ENCODE peak calls at places on chromosomes 13 and 19, in four cellular contexts. One of them, this sample, is unnamed.

GRCh38 chr13:30053904-30054303 is 203.5 kb upstream of the UBL3 start:
- DNase-seq in amniotic stem cell: no peak
- DNase-seq in left kidney: peak
- DNase-seq in stimulated activated CD4-positive, alpha-beta T cell treated with anti-CD3 and anti-CD28 coated beads, Interleukin-1b, Interleukin-23, amount 100 ng/mL, for 24 hours: no peak
- DNase-seq in this sample: no peak

GRCh38 chr13:114314074-114314912 is at the start of gene CHAMP1:
- DNase-seq in amniotic stem cell: peak
- DNase-seq in left kidney: peak
- DNase-seq in stimulated activated CD4-positive, alpha-beta T cell treated with anti-CD3 and anti-CD28 coated beads, Interleukin-1b, Interleukin-23, amount 100 ng/mL, for 24 hours: peak
- DNase-seq in this sample: peak

GRCh38 chr13:110916671-110917142 is 1.8 kb upstream of the ANKRD10 start:
- DNase-seq in amniotic stem cell: peak
- DNase-seq in left kidney: no peak
- DNase-seq in stimulated activated CD4-positive, alpha-beta T cell treated with anti-CD3 and anti-CD28 coated beads, Interleukin-1b, Interleukin-23, amount 100 ng/mL, for 24 hours: no peak
- DNase-seq in this sample: no peak

GRCh38 chr13:93771229-93771628 is 544.6 kb downstream of the GPC6 start:
- DNase-seq in amniotic stem cell: no peak
- DNase-seq in left kidney: peak
- DNase-seq in stimulated activated CD4-positive, alpha-beta T cell treated with anti-CD3 and anti-CD28 coated beads, Interleukin-1b, Interleukin-23, amount 100 ng/mL, for 24 hours: no peak
- DNase-seq in this sample: no peak

GRCh38 chr13:82740442-82740841 is 1141.8 kb downstream of the SLITRK1 start:
- DNase-seq in amniotic stem cell: no peak
- DNase-seq in left kidney: no peak
- DNase-seq in stimulated activated CD4-positive, alpha-beta T cell treated with anti-CD3 and anti-CD28 coated beads, Interleukin-1b, Interleukin-23, amount 100 ng/mL, for 24 hours: no peak
- DNase-seq in this sample: no peak

GRCh38 chr19:18590273-18591272 is 2.0 kb downstream of the REX1BD start:
- DNase-seq in amniotic stem cell: no peak
- DNase-seq in left kidney: peak
- DNase-seq in stimulated activated CD4-positive, alpha-beta T cell treated with anti-CD3 and anti-CD28 coated beads, Interleukin-1b, Interleukin-23, amount 100 ng/mL, for 24 hours: no peak
- DNase-seq in this sample: peak

GRCh38 chr13:70098669-70099068 is 9.0 kb upstream of the ATXN8OS start:
- DNase-seq in amniotic stem cell: no peak
- DNase-seq in left kidney: no peak
- DNase-seq in stimulated activated CD4-positive, alpha-beta T cell treated with anti-CD3 and anti-CD28 coated beads, Interleukin-1b, Interleukin-23, amount 100 ng/mL, for 24 hours: no peak
- DNase-seq in this sample: no peak

GRCh38 chr13:59497845-59498244 is 665.9 kb downstream of the DIAPH3 start:
- DNase-seq in amniotic stem cell: no peak
- DNase-seq in left kidney: no peak
- DNase-seq in stimulated activated CD4-positive, alpha-beta T cell treated with anti-CD3 and anti-CD28 coated beads, Interleukin-1b, Interleukin-23, amount 100 ng/mL, for 24 hours: no peak
- DNase-seq in this sample: no peak

GRCh38 chr13:30850204-30850866 is 55.7 kb upstream of the MEDAG start:
- DNase-seq in amniotic stem cell: no peak
- DNase-seq in left kidney: no peak
- DNase-seq in stimulated activated CD4-positive, alpha-beta T cell treated with anti-CD3 and anti-CD28 coated beads, Interleukin-1b, Interleukin-23, amount 100 ng/mL, for 24 hours: no peak
- DNase-seq in this sample: no peak

GRCh38 chr19:3982701-3983541 is 2.3 kb downstream of the EEF2 start:
- DNase-seq in amniotic stem cell: peak
- DNase-seq in left kidney: no peak
- DNase-seq in stimulated activated CD4-positive, alpha-beta T cell treated with anti-CD3 and anti-CD28 coated beads, Interleukin-1b, Interleukin-23, amount 100 ng/mL, for 24 hours: no peak
- DNase-seq in this sample: no peak

GRCh38 chr13:75479102-75479501 is 2.9 kb downstream of the TBC1D4 start:
- DNase-seq in amniotic stem cell: no peak
- DNase-seq in left kidney: no peak
- DNase-seq in stimulated activated CD4-positive, alpha-beta T cell treated with anti-CD3 and anti-CD28 coated beads, Interleukin-1b, Interleukin-23, amount 100 ng/mL, for 24 hours: no peak
- DNase-seq in this sample: no peak

GRCh38 chr19:18743281-18743825 is 47.8 kb downstream of the COMP start:
- DNase-seq in amniotic stem cell: no peak
- DNase-seq in left kidney: peak
- DNase-seq in stimulated activated CD4-positive, alpha-beta T cell treated with anti-CD3 and anti-CD28 coated beads, Interleukin-1b, Interleukin-23, amount 100 ng/mL, for 24 hours: no peak
- DNase-seq in this sample: no peak

GRCh38 chr13:27446986-27447583 is 3.3 kb downstream of the MTIF3 start:
- DNase-seq in amniotic stem cell: no peak
- DNase-seq in left kidney: no peak
- DNase-seq in stimulated activated CD4-positive, alpha-beta T cell treated with anti-CD3 and anti-CD28 coated beads, Interleukin-1b, Interleukin-23, amount 100 ng/mL, for 24 hours: no peak
- DNase-seq in this sample: no peak

GRCh38 chr19:51788936-51789795 is 5.8 kb upstream of the FPR3 start:
- DNase-seq in amniotic stem cell: no peak
- DNase-seq in left kidney: no peak
- DNase-seq in stimulated activated CD4-positive, alpha-beta T cell treated with anti-CD3 and anti-CD28 coated beads, Interleukin-1b, Interleukin-23, amount 100 ng/mL, for 24 hours: no peak
- DNase-seq in this sample: no peak

GRCh38 chr13:31081316-31081715 is 80.4 kb downstream of the HSPH1 start:
- DNase-seq in amniotic stem cell: no peak
- DNase-seq in left kidney: no peak
- DNase-seq in stimulated activated CD4-positive, alpha-beta T cell treated with anti-CD3 and anti-CD28 coated beads, Interleukin-1b, Interleukin-23, amount 100 ng/mL, for 24 hours: no peak
- DNase-seq in this sample: no peak

GRCh38 chr19:16088351-16088984 is 12.2 kb downstream of the TPM4 start:
- DNase-seq in amniotic stem cell: no peak
- DNase-seq in left kidney: peak
- DNase-seq in stimulated activated CD4-positive, alpha-beta T cell treated with anti-CD3 and anti-CD28 coated beads, Interleukin-1b, Interleukin-23, amount 100 ng/mL, for 24 hours: no peak
- DNase-seq in this sample: no peak

GRCh38 chr19:37655689-37656491 is 625 bp upstream of the ZFP30 start:
- DNase-seq in amniotic stem cell: peak
- DNase-seq in left kidney: peak
- DNase-seq in stimulated activated CD4-positive, alpha-beta T cell treated with anti-CD3 and anti-CD28 coated beads, Interleukin-1b, Interleukin-23, amount 100 ng/mL, for 24 hours: peak
- DNase-seq in this sample: peak

GRCh38 chr13:23992722-23993438 is 95.6 kb upstream of the C1QTNF9B start:
- DNase-seq in amniotic stem cell: no peak
- DNase-seq in left kidney: no peak
- DNase-seq in stimulated activated CD4-positive, alpha-beta T cell treated with anti-CD3 and anti-CD28 coated beads, Interleukin-1b, Interleukin-23, amount 100 ng/mL, for 24 hours: no peak
- DNase-seq in this sample: no peak

GRCh38 chr19:52941941-52942370 is 18.7 kb upstream of the ZNF888 start:
- DNase-seq in amniotic stem cell: peak
- DNase-seq in left kidney: peak
- DNase-seq in stimulated activated CD4-positive, alpha-beta T cell treated with anti-CD3 and anti-CD28 coated beads, Interleukin-1b, Interleukin-23, amount 100 ng/mL, for 24 hours: no peak
- DNase-seq in this sample: no peak